ENCODE peak calls at places on chromosomes 2 and 18, in four cellular contexts. W is psoas muscle, Q is gastrocnemius medialis, X is left lung. S is an unnamed sample.

GRCh38 chr2:179842498-179843153 is 18.8 kb downstream of the ZNF385B start:
- DNase-seq in W (peak; percentile 11), Q (no peak), X (no peak), S (peak; percentile 18)

GRCh38 chr2:109185338-109185737 is 56.3 kb downstream of the SH3RF3 start:
- DNase-seq in W (peak; percentile 76), Q (peak; percentile 92), X (no peak), S (peak; percentile 82)

GRCh38 chr2:27863146-27863545 is 27.0 kb downstream of the RBKS start:
- DNase-seq in W (no peak), Q (no peak), X (peak; percentile 54), S (no peak)

GRCh38 chr18:70535041-70535440 is 246.2 kb downstream of the SOCS6 start:
- DNase-seq in W (no peak), Q (no peak), X (no peak), S (no peak)

GRCh38 chr2:209425082-209426071 is 1.5 kb downstream of the MAP2 start:
- DNase-seq in W (no peak), Q (no peak), X (no peak), S (peak; percentile 31)

GRCh38 chr18:21359746-21360145 is 117.7 kb downstream of the GREB1L start:
- DNase-seq in W (no peak), Q (no peak), X (no peak), S (no peak)

GRCh38 chr2:239929504-239929903 is 95.6 kb downstream of the NDUFA10 start:
- DNase-seq in W (no peak), Q (no peak), X (peak; percentile 18), S (peak; percentile 23)

GRCh38 chr18:10090668-10091067 is 176.9 kb downstream of the VAPA start:
- DNase-seq in W (no peak), Q (no peak), X (no peak), S (no peak)

GRCh38 chr2:240893363-240893828 is 2.6 kb downstream of the MAB21L4 start:
- DNase-seq in W (no peak), Q (no peak), X (peak; percentile 51), S (no peak)

GRCh38 chr2:172095146-172095904 is 7.4 kb downstream of the DLX2 start:
- DNase-seq in W (no peak), Q (no peak), X (no peak), S (no peak)

GRCh38 chr2:74573747-74574562 is 19.4 kb downstream of the DOK1 start:
- DNase-seq in W (no peak), Q (no peak), X (no peak), S (no peak)

GRCh38 chr2:129464631-129465030 is 514.8 kb upstream of the RAB6C start:
- DNase-seq in W (no peak), Q (no peak), X (no peak), S (no peak)

GRCh38 chr2:52632543-52632942 is 1135.1 kb upstream of the CHAC2 start:
- DNase-seq in W (no peak), Q (no peak), X (no peak), S (no peak)
- H3K9me3 ChIP-seq in W (no peaks in the 10 kb centered on the region), Q (no peaks in the 10 kb centered on the region), X (no peaks in the 10 kb centered on the region), S (no peaks in the 10 kb centered on the region)

GRCh38 chr18:11156977-11157376 is 7.6 kb upstream of the PIEZO2 start:
- DNase-seq in W (no peak), Q (no peak), X (no peak), S (no peak)

GRCh38 chr18:11153096-11153495 is 3.7 kb upstream of the PIEZO2 start:
- DNase-seq in W (no peak), Q (no peak), X (no peak), S (no peak)

GRCh38 chr18:11154983-11155759 is 5.8 kb upstream of the PIEZO2 start:
- DNase-seq in W (no peak), Q (no peak), X (no peak), S (no peak)

GRCh38 chr18:11150271-11150615 is 874 bp upstream of the PIEZO2 start:
- DNase-seq in W (no peak), Q (no peak), X (no peak), S (no peak)

GRCh38 chr18:11154369-11154982 is 5.1 kb upstream of the PIEZO2 start:
- DNase-seq in W (no peak), Q (no peak), X (no peak), S (no peak)
- TF ChIP-seq CTCF in W (peak; percentile 54), Q (peak; percentile 40), X (peak; percentile 26), S (peak; percentile 27)

GRCh38 chr2:48420512-48421197 is 109.3 kb upstream of the STON1 start:
- DNase-seq in W (peak; percentile 86), Q (peak; percentile 77), X (peak; percentile 88), S (peak; percentile 85)
- H3K27ac ChIP-seq in W (no peak overlapping the region), Q (no peak overlapping the region), X (no peak overlapping the region), S (no peak overlapping the region)

DNA sequence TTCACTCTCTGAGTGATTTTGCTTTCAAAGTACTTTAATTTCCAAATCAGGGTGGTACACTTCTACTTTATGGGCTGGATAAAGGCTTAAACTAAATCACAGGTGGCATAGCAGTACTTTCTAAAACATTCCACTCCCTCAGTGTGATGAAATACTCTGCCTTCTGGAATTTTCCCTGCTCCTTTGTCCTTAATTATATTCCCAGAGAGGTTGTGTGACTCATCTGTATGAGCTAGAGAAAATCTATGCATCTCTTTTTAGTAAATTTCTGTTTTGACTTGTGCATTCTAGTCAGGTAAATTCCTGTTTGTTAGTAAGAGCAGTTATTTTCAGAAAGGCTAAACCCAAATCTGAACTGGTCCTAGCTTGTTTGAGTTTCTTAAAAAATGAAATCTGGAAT is 29.0 kb upstream of the PLA2R1 start:
- DNase-seq in W (no peak), Q (no peak), X (no peak), S (no peak)
- H3K9me3 ChIP-seq in W (peaks cover 44% of the 10 kb centered on the region), Q (peaks cover 12% of the 10 kb centered on the region), X (peaks cover 6% of the 10 kb centered on the region), S (no peaks in the 10 kb centered on the region)

DNA sequence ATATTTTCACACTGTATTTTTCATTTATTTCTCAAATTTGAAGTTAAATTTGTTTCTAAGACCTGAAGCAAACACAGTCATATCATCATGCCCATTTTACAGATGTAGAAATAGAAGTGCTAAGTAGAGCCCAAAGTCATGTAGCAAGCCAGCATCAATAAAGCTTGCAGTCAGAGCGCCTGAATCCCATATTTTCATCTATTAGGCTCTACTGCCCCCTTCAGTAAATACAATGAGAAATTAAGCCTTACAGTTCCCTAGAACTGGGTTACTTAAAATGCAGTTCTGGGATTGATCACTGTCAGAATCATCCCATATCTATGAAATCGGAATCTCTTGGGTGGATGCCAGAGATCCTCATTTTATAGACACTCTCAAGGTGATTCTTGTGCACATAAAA is 419.9 kb downstream of the TGIF1 start:
- DNase-seq in W (no peak), Q (no peak), X (no peak), S (no peak)
- TF ChIP-seq CTCF in W (peak; percentile 27), Q (no peak), X (peak; percentile 42), S (peak; percentile 60)